ENCODE peak calls at places on chromosomes 13 and 19, in seven cellular contexts. One of them, this sample, is unnamed.

GRCh38 chr13:110305949-110306339 is 1.0 kb downstream of the COL4A1 start:
- DNase-seq in lung: no peak
- DNase-seq in tibial artery: peak; percentile 60
- DNase-seq in uterus: no peak
- DNase-seq in BJ: no peak
- DNase-seq in bronchial epithelial cell: no peak
- DNase-seq in cardiac muscle cell: no peak
- DNase-seq in this sample: peak; percentile 58

GRCh38 chr19:7860902-7861618 is 13.1 kb downstream of the PRR36 start:
- DNase-seq in tibial artery: no peak
- DNase-seq in BJ: no peak
- DNase-seq in uterus: no peak
- DNase-seq in cardiac muscle cell: no peak
- DNase-seq in lung: no peak
- DNase-seq in bronchial epithelial cell: no peak
- DNase-seq in this sample: no peak

GRCh38 chr19:41910240-41910991 is 17.8 kb downstream of the ERFL start:
- DNase-seq in BJ: no peak
- DNase-seq in bronchial epithelial cell: no peak
- DNase-seq in cardiac muscle cell: no peak
- DNase-seq in lung: no peak
- DNase-seq in uterus: no peak
- DNase-seq in tibial artery: no peak
- DNase-seq in this sample: no peak

GRCh38 chr19:33134571-33135041 is 2.7 kb downstream of the WDR88 start:
- DNase-seq in lung: no peak
- DNase-seq in cardiac muscle cell: no peak
- DNase-seq in BJ: no peak
- DNase-seq in tibial artery: no peak
- DNase-seq in uterus: no peak
- DNase-seq in bronchial epithelial cell: no peak
- DNase-seq in this sample: no peak

GRCh38 chr13:20441879-20442278 is 83.8 kb downstream of the CRYL1 start:
- DNase-seq in BJ: no peak
- DNase-seq in bronchial epithelial cell: peak; percentile 60
- DNase-seq in cardiac muscle cell: no peak
- DNase-seq in uterus: no peak
- DNase-seq in lung: no peak
- DNase-seq in tibial artery: no peak
- DNase-seq in this sample: no peak

GRCh38 chr19:2549701-2550191 is 73.8 kb downstream of the GADD45B start:
- DNase-seq in uterus: peak; percentile 70
- DNase-seq in BJ: peak; percentile 65
- DNase-seq in tibial artery: peak; percentile 89
- DNase-seq in bronchial epithelial cell: no peak
- DNase-seq in cardiac muscle cell: no peak
- DNase-seq in lung: peak; percentile 71
- DNase-seq in this sample: peak; percentile 94

GRCh38 chr13:113579686-113580085 is 4.9 kb upstream of the TFDP1 start:
- DNase-seq in bronchial epithelial cell: no peak
- DNase-seq in cardiac muscle cell: no peak
- DNase-seq in lung: no peak
- DNase-seq in BJ: no peak
- DNase-seq in uterus: no peak
- DNase-seq in tibial artery: no peak
- DNase-seq in this sample: no peak

GRCh38 chr13:43014162-43014561 is 9.2 kb upstream of the DNAJC15 start:
- DNase-seq in uterus: no peak
- DNase-seq in bronchial epithelial cell: no peak
- DNase-seq in tibial artery: no peak
- DNase-seq in lung: no peak
- DNase-seq in BJ: no peak
- DNase-seq in cardiac muscle cell: no peak
- DNase-seq in this sample: no peak

GRCh38 chr13:113297370-113297871 is 382 bp downstream of the LAMP1 start:
- DNase-seq in tibial artery: peak; percentile 72
- DNase-seq in cardiac muscle cell: no peak
- DNase-seq in lung: peak; percentile 37
- DNase-seq in bronchial epithelial cell: peak; percentile 26
- DNase-seq in uterus: peak; percentile 29
- DNase-seq in BJ: no peak
- DNase-seq in this sample: no peak

GRCh38 chr19:48896191-48896720 is 2.3 kb downstream of the TULP2 start:
- DNase-seq in bronchial epithelial cell: no peak
- DNase-seq in lung: peak; percentile 73
- DNase-seq in tibial artery: peak; percentile 76
- DNase-seq in cardiac muscle cell: peak; percentile 79
- DNase-seq in BJ: no peak
- DNase-seq in uterus: peak; percentile 79
- DNase-seq in this sample: peak; percentile 68

GRCh38 chr13:68107667-68108066 is 877.5 kb upstream of the PCDH9 start:
- DNase-seq in lung: no peak
- DNase-seq in tibial artery: peak; percentile 60
- DNase-seq in uterus: no peak
- DNase-seq in cardiac muscle cell: no peak
- DNase-seq in BJ: no peak
- DNase-seq in bronchial epithelial cell: no peak
- DNase-seq in this sample: no peak

GRCh38 chr19:14114854-14115253 is 2.7 kb downstream of the PRKACA start:
- DNase-seq in BJ: no peak
- DNase-seq in uterus: no peak
- DNase-seq in tibial artery: no peak
- DNase-seq in cardiac muscle cell: peak; percentile 44
- DNase-seq in bronchial epithelial cell: no peak
- DNase-seq in lung: peak; percentile 54
- DNase-seq in this sample: peak; percentile 71

GRCh38 chr19:32658527-32658926 is 16.5 kb downstream of the ANKRD27 start:
- DNase-seq in cardiac muscle cell: no peak
- DNase-seq in lung: no peak
- DNase-seq in bronchial epithelial cell: no peak
- DNase-seq in BJ: no peak
- DNase-seq in tibial artery: no peak
- DNase-seq in uterus: no peak
- DNase-seq in this sample: no peak

GRCh38 chr19:51468545-51468920 is 9.8 kb upstream of the CEACAM18 start:
- DNase-seq in uterus: no peak
- DNase-seq in bronchial epithelial cell: no peak
- DNase-seq in cardiac muscle cell: no peak
- DNase-seq in tibial artery: no peak
- DNase-seq in BJ: no peak
- DNase-seq in lung: no peak
- DNase-seq in this sample: no peak

GRCh38 chr19:28519950-28520861 is 692.7 kb downstream of the UQCRFS1 start:
- DNase-seq in lung: no peak
- DNase-seq in tibial artery: no peak
- DNase-seq in cardiac muscle cell: no peak
- DNase-seq in bronchial epithelial cell: no peak
- DNase-seq in BJ: no peak
- DNase-seq in uterus: no peak
- DNase-seq in this sample: no peak

GRCh38 chr19:10259162-10259905 is 7.3 kb downstream of the MRPL4 start:
- DNase-seq in uterus: peak; percentile 85
- DNase-seq in lung: peak; percentile 93
- DNase-seq in tibial artery: peak; percentile 85
- DNase-seq in bronchial epithelial cell: peak; percentile 88
- DNase-seq in BJ: no peak
- DNase-seq in cardiac muscle cell: peak; percentile 91
- DNase-seq in this sample: peak; percentile 87

GRCh38 chr19:52140077-52140710 is 456 bp upstream of the ZNF616 start:
- DNase-seq in lung: no peak
- DNase-seq in BJ: no peak
- DNase-seq in tibial artery: no peak
- DNase-seq in uterus: peak; percentile 18
- DNase-seq in bronchial epithelial cell: no peak
- DNase-seq in cardiac muscle cell: no peak
- DNase-seq in this sample: no peak

GRCh38 chr13:38564751-38565150 is 122.1 kb upstream of the FREM2 start:
- DNase-seq in lung: no peak
- DNase-seq in cardiac muscle cell: no peak
- DNase-seq in BJ: no peak
- DNase-seq in tibial artery: no peak
- DNase-seq in bronchial epithelial cell: no peak
- DNase-seq in uterus: no peak
- DNase-seq in this sample: no peak

GRCh38 chr19:4547303-4548237 is 7.7 kb upstream of the LRG1 start:
- DNase-seq in uterus: no peak
- DNase-seq in tibial artery: no peak
- DNase-seq in lung: no peak
- DNase-seq in BJ: no peak
- DNase-seq in cardiac muscle cell: no peak
- DNase-seq in bronchial epithelial cell: no peak
- DNase-seq in this sample: no peak

GRCh38 chr13:113616991-113617749 is 32.6 kb downstream of the TFDP1 start:
- DNase-seq in lung: no peak
- DNase-seq in bronchial epithelial cell: peak; percentile 51
- DNase-seq in cardiac muscle cell: peak; percentile 76
- DNase-seq in tibial artery: no peak
- DNase-seq in uterus: no peak
- DNase-seq in BJ: no peak
- DNase-seq in this sample: no peak

GRCh38 chr19:2618611-2619010 is 83.9 kb downstream of the GNG7 start:
- DNase-seq in lung: peak; percentile 80
- DNase-seq in bronchial epithelial cell: peak; percentile 71
- DNase-seq in tibial artery: peak; percentile 83
- DNase-seq in cardiac muscle cell: no peak
- DNase-seq in BJ: no peak
- DNase-seq in uterus: no peak
- DNase-seq in this sample: no peak

DNA sequence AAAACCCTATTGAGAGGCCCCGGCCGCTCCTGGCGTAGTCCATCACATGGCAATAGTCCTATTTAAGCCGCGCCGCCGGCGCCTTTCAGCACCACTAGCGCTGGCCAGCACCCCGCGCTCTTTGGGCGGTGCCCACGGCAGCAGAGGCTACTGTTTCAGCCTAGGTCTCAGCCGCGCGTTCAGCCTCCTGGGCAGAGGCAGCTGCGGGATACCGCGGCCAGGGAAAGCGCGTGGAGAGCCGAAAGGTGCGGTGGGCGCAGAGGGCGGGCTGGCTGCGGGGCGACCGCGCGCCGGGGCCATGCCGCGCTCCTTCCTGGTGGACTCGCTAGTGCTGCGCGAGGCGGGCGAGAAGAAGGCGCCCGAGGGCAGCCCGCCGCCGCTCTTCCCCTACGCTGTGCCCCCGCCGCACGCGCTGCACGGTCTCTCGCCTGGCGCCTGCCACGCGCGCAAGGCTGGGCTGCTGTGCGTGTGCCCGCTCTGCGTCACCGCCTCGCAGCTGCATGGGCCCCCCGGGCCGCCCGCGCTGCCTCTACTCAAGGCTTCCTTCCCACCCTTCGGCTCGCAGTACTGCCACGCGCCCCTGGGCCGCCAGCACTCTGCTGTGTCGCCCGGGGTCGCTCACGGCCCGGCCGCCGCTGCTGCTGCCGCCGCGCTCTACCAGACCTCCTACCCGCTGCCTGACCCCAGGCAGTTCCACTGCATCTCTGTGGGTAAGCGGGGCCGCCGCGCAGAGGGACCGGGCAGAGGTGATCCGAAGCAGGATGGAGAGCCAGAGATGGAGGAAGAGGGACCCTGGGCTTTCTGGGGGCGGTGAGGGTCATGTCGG is at the start of gene GSX1:
- DNase-seq in BJ: no peak
- DNase-seq in cardiac muscle cell: peak; percentile 95
- DNase-seq in uterus: no peak
- DNase-seq in tibial artery: no peak
- DNase-seq in bronchial epithelial cell: peak; percentile 44
- DNase-seq in lung: peak; percentile 67
- DNase-seq in this sample: no peak
- H3K27me3 ChIP-seq in BJ: peaks cover 75% of the 10 kb centered on the region
- H3K27me3 ChIP-seq in cardiac muscle cell: peaks cover 100% of the 10 kb centered on the region
- H3K27me3 ChIP-seq in uterus: peaks cover 82% of the 10 kb centered on the region
- H3K27me3 ChIP-seq in tibial artery: peaks cover 7% of the 10 kb centered on the region
- H3K27me3 ChIP-seq in bronchial epithelial cell: peaks cover 70% of the 10 kb centered on the region
- H3K27me3 ChIP-seq in lung: peaks cover 42% of the 10 kb centered on the region
- H3K27me3 ChIP-seq in this sample: peaks cover 66% of the 10 kb centered on the region

DNA sequence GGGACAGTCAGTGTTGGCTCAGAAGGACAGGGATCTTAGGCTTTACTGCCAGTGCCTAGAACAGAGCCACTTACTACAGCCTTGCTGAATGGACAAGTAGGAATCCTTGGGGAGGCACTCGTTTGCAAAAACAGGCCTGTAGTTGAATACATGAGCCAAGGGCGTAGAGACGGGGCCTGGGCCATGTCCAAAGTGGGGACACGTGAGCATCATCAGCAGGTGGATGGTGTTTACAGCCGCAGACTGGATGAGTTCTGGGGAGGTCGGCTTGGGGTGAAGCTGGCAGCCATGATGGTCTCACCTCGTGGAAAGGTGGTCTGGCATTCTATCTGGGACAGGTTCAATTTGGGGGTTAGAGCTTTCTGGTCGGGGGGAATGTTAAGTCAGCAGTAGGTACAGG is 17.5 kb downstream of the RYR1 start:
- DNase-seq in uterus: no peak
- DNase-seq in bronchial epithelial cell: no peak
- DNase-seq in BJ: no peak
- DNase-seq in cardiac muscle cell: no peak
- DNase-seq in tibial artery: no peak
- DNase-seq in lung: no peak
- DNase-seq in this sample: no peak
- H3K27me3 ChIP-seq in uterus: no peaks in the 10 kb centered on the region
- H3K27me3 ChIP-seq in bronchial epithelial cell: no peaks in the 10 kb centered on the region
- H3K27me3 ChIP-seq in BJ: no peaks in the 10 kb centered on the region
- H3K27me3 ChIP-seq in cardiac muscle cell: no peaks in the 10 kb centered on the region
- H3K27me3 ChIP-seq in tibial artery: no peaks in the 10 kb centered on the region
- H3K27me3 ChIP-seq in lung: no peaks in the 10 kb centered on the region
- H3K27me3 ChIP-seq in this sample: no peaks in the 10 kb centered on the region

DNA sequence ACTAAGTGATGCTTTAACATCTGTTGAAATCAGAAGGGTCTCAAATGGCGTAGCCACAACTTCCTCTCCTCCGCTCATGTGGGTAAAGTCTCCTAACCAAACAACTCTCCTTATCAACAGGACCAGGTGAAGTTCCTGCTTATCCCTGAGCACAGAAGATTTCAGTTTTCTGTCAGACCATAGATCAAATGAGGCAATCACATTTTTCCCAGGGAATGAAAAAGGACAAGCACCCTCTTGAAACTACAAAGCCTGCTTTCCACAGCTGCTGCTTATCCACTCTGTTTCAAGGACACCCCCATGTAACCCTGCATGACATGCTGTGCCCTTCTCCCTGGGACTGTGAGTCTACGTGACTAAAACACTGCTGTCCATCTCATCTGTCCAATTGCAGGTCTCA is 788.3 kb upstream of the SLITRK5 start:
- DNase-seq in tibial artery: no peak
- DNase-seq in lung: no peak
- DNase-seq in uterus: no peak
- DNase-seq in cardiac muscle cell: peak; percentile 73
- DNase-seq in BJ: no peak
- DNase-seq in bronchial epithelial cell: no peak
- DNase-seq in this sample: no peak
- H3K27me3 ChIP-seq in tibial artery: no peaks in the 10 kb centered on the region
- H3K27me3 ChIP-seq in lung: no peaks in the 10 kb centered on the region
- H3K27me3 ChIP-seq in uterus: no peaks in the 10 kb centered on the region
- H3K27me3 ChIP-seq in cardiac muscle cell: peaks cover 30% of the 10 kb centered on the region
- H3K27me3 ChIP-seq in BJ: no peaks in the 10 kb centered on the region
- H3K27me3 ChIP-seq in bronchial epithelial cell: no peaks in the 10 kb centered on the region
- H3K27me3 ChIP-seq in this sample: no peaks in the 10 kb centered on the region

DNA sequence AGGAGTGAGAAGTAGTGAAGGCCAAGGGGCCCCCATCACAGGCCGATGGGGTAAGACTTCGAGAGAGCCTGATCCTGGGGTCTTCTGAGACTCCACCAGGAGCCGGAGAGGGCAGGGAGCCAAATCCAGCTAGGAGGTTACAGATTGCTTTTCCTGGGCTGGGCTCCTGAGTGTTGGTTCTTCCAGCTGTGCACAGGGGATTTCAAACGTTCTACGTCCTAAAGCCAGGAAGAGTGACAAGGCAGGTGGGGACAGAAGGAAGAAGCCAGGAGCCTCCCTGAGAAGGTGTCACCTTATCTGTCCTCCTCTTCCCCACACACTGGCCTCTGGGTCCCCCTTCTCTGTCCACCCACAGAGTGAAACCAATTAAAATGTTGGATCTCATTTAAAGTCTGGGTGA is 16.1 kb upstream of the TPRX2 start:
- DNase-seq in tibial artery: no peak
- DNase-seq in lung: no peak
- DNase-seq in BJ: no peak
- DNase-seq in bronchial epithelial cell: no peak
- DNase-seq in cardiac muscle cell: no peak
- DNase-seq in uterus: no peak
- DNase-seq in this sample: no peak
- H3K27me3 ChIP-seq in tibial artery: no peaks in the 10 kb centered on the region
- H3K27me3 ChIP-seq in lung: no peaks in the 10 kb centered on the region
- H3K27me3 ChIP-seq in BJ: peaks cover 3% of the 10 kb centered on the region
- H3K27me3 ChIP-seq in bronchial epithelial cell: no peaks in the 10 kb centered on the region
- H3K27me3 ChIP-seq in cardiac muscle cell: no peaks in the 10 kb centered on the region
- H3K27me3 ChIP-seq in uterus: peaks cover 5% of the 10 kb centered on the region
- H3K27me3 ChIP-seq in this sample: no peaks in the 10 kb centered on the region

This sample was measured in right atrium auricular region.